ENCODE peak calls at places on chromosomes 5 and 9, in seven cellular contexts. Q is activated naive CD8-positive, alpha-beta T cell treated with anti-CD3 and anti-CD28 coated beads, Interleukin-2, amount 50 U/mL, for 24 hours; X is endothelial cell of umbilical vein; R is hypothalamus; N is nucleus accumbens; D is mucosa of descending colon; G is amygdala. B is an unnamed sample.

GRCh38 chr9:35811364-35812024 is 568 bp downstream of the SPAG8 start:
- DNase-seq in Q (no peak), X (peak; percentile 44), R (no peak), N (no peak), D (peak; percentile 46), G (peak; percentile 20), B (no peak)

GRCh38 chr9:131446276-131446675 is 52.4 kb downstream of the PRRC2B start:
- DNase-seq in Q (no peak), X (no peak), R (no peak), N (no peak), D (no peak), G (no peak), B (no peak)

GRCh38 chr5:160211352-160211751 is 18.0 kb upstream of the FABP6 start:
- DNase-seq in Q (no peak), X (no peak), R (no peak), N (no peak), D (peak; percentile 19), G (no peak), B (no peak)

GRCh38 chr9:129582865-129583264 is 38.0 kb downstream of the C9orf50 start:
- DNase-seq in Q (peak; percentile 39), X (no peak), R (no peak), N (no peak), D (no peak), G (no peak), B (no peak)

GRCh38 chr9:87267701-87268100 is 230.0 kb upstream of the DAPK1 start:
- DNase-seq in Q (no peak), X (no peak), R (no peak), N (no peak), D (no peak), G (no peak), B (no peak)

GRCh38 chr9:111161015-111161415 is 122.7 kb upstream of the LPAR1 start:
- DNase-seq in Q (no peak), X (no peak), R (no peak), N (no peak), D (no peak), G (no peak), B (no peak)

GRCh38 chr9:27203783-27204182 is 93.2 kb downstream of the EQTN start:
- DNase-seq in Q (no peak), X (no peak), R (no peak), N (no peak), D (no peak), G (no peak), B (no peak)

GRCh38 chr5:172909931-172910502 is 49.2 kb upstream of the RPL26L1 start:
- DNase-seq in Q (no peak), X (no peak), R (no peak), N (no peak), D (no peak), G (no peak), B (no peak)

GRCh38 chr5:111997308-111998159 is 240.5 kb upstream of the NREP start:
- DNase-seq in Q (peak; percentile 6), X (no peak), R (no peak), N (no peak), D (no peak), G (no peak), B (no peak)

GRCh38 chr5:61306531-61307195 is 25.4 kb upstream of the ZSWIM6 start:
- DNase-seq in Q (peak; percentile 16), X (no peak), R (no peak), N (no peak), D (no peak), G (no peak), B (peak; percentile 76)

GRCh38 chr9:112050544-112051475 is 124.3 kb downstream of the SUSD1 start:
- DNase-seq in Q (no peak), X (peak; percentile 92), R (no peak), N (no peak), D (peak; percentile 73), G (no peak), B (no peak)

GRCh38 chr5:345404-346195 is 24.1 kb downstream of the AHRR start:
- DNase-seq in Q (no peak), X (no peak), R (no peak), N (no peak), D (no peak), G (no peak), B (no peak)

GRCh38 chr5:163622796-163623195 is 117.4 kb downstream of the MAT2B start:
- DNase-seq in Q (no peak), X (no peak), R (no peak), N (no peak), D (no peak), G (no peak), B (no peak)

GRCh38 chr5:148957591-148958202 is 105.2 kb downstream of the SH3TC2 start:
- DNase-seq in Q (peak; percentile 59), X (peak; percentile 66), R (no peak), N (no peak), D (peak; percentile 65), G (no peak), B (peak; percentile 45)

GRCh38 chr5:112174959-112175594 is 244.0 kb downstream of the EPB41L4A start:
- DNase-seq in Q (no peak), X (peak; percentile 58), R (no peak), N (no peak), D (peak; percentile 64), G (no peak), B (peak; percentile 51)

GRCh38 chr9:113875917-113876805 is at the start of gene ZNF618:
- DNase-seq in Q (peak; percentile 20), X (peak; percentile 42), R (no peak), N (no peak), D (peak; percentile 38), G (no peak), B (peak; percentile 10)

GRCh38 chr5:119355244-119355635 is 579 bp upstream of the TNFAIP8 start:
- DNase-seq in Q (peak; percentile 47), X (no peak), R (no peak), N (no peak), D (no peak), G (no peak), B (peak; percentile 91)

GRCh38 chr5:52452098-52452497 is 335.6 kb upstream of the ITGA1 start:
- DNase-seq in Q (no peak), X (no peak), R (no peak), N (no peak), D (no peak), G (no peak), B (no peak)

GRCh38 chr5:72202331-72202825 is 95.1 kb downstream of the MAP1B start:
- DNase-seq in Q (no peak), X (no peak), R (no peak), N (no peak), D (no peak), G (no peak), B (no peak)

GRCh38 chr9:16031971-16032370 is 479.1 kb downstream of the CCDC171 start:
- DNase-seq in Q (no peak), X (no peak), R (no peak), N (no peak), D (no peak), G (no peak), B (no peak)

GRCh38 chr9:70256123-70256551 is 2.6 kb upstream of the SMC5 start:
- DNase-seq in Q (no peak), X (peak; percentile 39), R (no peak), N (no peak), D (peak; percentile 31), G (no peak), B (peak; percentile 33)

GRCh38 chr9:129720181-129720864 is 32.5 kb downstream of the PTGES start:
- DNase-seq in Q (no peak), X (no peak), R (no peak), N (no peak), D (no peak), G (no peak), B (no peak)

GRCh38 chr9:3873818-3874217 is 348.0 kb upstream of the RFX3 start:
- DNase-seq in Q (no peak), X (no peak), R (no peak), N (no peak), D (no peak), G (no peak), B (no peak)

GRCh38 chr5:64690417-64691151 is at the start of gene SHISAL2B:
- DNase-seq in Q (peak; percentile 5), X (peak; percentile 10), R (no peak), N (no peak), D (no peak), G (no peak), B (no peak)

GRCh38 chr5:69300537-69301203 is 31.9 kb downstream of the CCDC125 start:
- DNase-seq in Q (no peak), X (no peak), R (no peak), N (no peak), D (no peak), G (no peak), B (no peak)

GRCh38 chr5:176692835-176693476 is 45.7 kb downstream of the TSPAN17 start:
- DNase-seq in Q (no peak), X (no peak), R (no peak), N (no peak), D (peak; percentile 69), G (no peak), B (peak; percentile 68)

GRCh38 chr5:82349651-82350050 is 71.5 kb upstream of the RPS23 start:
- DNase-seq in Q (peak; percentile 57), X (no peak), R (no peak), N (no peak), D (peak; percentile 44), G (no peak), B (no peak)

GRCh38 chr9:96071245-96072124 is 196.0 kb downstream of the ERCC6L2 start:
- DNase-seq in Q (peak; percentile 22), X (peak; percentile 20), R (no peak), N (no peak), D (peak; percentile 31), G (no peak), B (no peak)

GRCh38 chr5:54753034-54753433 is 232.4 kb downstream of the ESM1 start:
- DNase-seq in Q (no peak), X (no peak), R (no peak), N (no peak), D (no peak), G (no peak), B (no peak)

GRCh38 chr9:31259824-31260223 is 1124.6 kb upstream of the ACO1 start:
- DNase-seq in Q (no peak), X (no peak), R (no peak), N (no peak), D (no peak), G (no peak), B (no peak)

GRCh38 chr9:89482056-89482784 is 15.7 kb downstream of the SEMA4D start:
- DNase-seq in Q (no peak), X (no peak), R (no peak), N (no peak), D (no peak), G (no peak), B (no peak)

GRCh38 chr9:25205285-25205684 is 473.0 kb downstream of the TUSC1 start:
- DNase-seq in Q (no peak), X (no peak), R (no peak), N (no peak), D (no peak), G (no peak), B (no peak)

GRCh38 chr5:7392401-7393024 is 3.4 kb upstream of the ADCY2 start:
- DNase-seq in Q (no peak), X (no peak), R (no peak), N (no peak), D (peak; percentile 62), G (no peak), B (no peak)

GRCh38 chr5:61966991-61967390 is 339.0 kb upstream of the KIF2A start:
- DNase-seq in Q (no peak), X (no peak), R (no peak), N (no peak), D (no peak), G (no peak), B (no peak)

GRCh38 chr9:134554011-134554749 is 87.4 kb upstream of the COL5A1 start:
- DNase-seq in Q (no peak), X (no peak), R (no peak), N (no peak), D (no peak), G (no peak), B (no peak)

GRCh38 chr9:84101892-84102632 is 121.5 kb downstream of the RMI1 start:
- DNase-seq in Q (no peak), X (no peak), R (no peak), N (no peak), D (no peak), G (no peak), B (peak; percentile 24)

GRCh38 chr9:84668204-84669007 is 1.1 kb upstream of the NTRK2 start:
- DNase-seq in Q (peak; percentile 56), X (peak; percentile 52), R (peak; percentile 42), N (peak; percentile 89), D (peak; percentile 67), G (peak; percentile 75), B (peak; percentile 4)